ENCODE peak calls at places on chromosomes 13 and 19, in seven cellular contexts. One of them, this sample, is unnamed.

GRCh38 chr19:378706-379105 is 30.2 kb downstream of the C2CD4C start:
- DNase-seq in H9: no peak
- DNase-seq in H1: no peak
- DNase-seq in IMR-90: no peak
- DNase-seq in mesenchymal stem cell: no peak
- DNase-seq in neuronal stem cell: no peak
- DNase-seq in mesendoderm: no peak
- DNase-seq in this sample: no peak

GRCh38 chr19:43708716-43709115 is 7.2 kb upstream of the IRGC start:
- DNase-seq in H9: no peak
- DNase-seq in H1: no peak
- DNase-seq in IMR-90: no peak
- DNase-seq in mesenchymal stem cell: no peak
- DNase-seq in neuronal stem cell: no peak
- DNase-seq in mesendoderm: no peak
- DNase-seq in this sample: no peak

GRCh38 chr19:31258211-31259052 is 90.8 kb downstream of the TSHZ3 start:
- DNase-seq in H9: no peak
- DNase-seq in H1: no peak
- DNase-seq in IMR-90: no peak
- DNase-seq in mesenchymal stem cell: no peak
- DNase-seq in neuronal stem cell: no peak
- DNase-seq in mesendoderm: peak; percentile 51
- DNase-seq in this sample: no peak

GRCh38 chr13:26021956-26022355 is 29.9 kb downstream of the SHISA2 start:
- DNase-seq in H9: no peak
- DNase-seq in H1: no peak
- DNase-seq in IMR-90: no peak
- DNase-seq in mesenchymal stem cell: no peak
- DNase-seq in neuronal stem cell: no peak
- DNase-seq in mesendoderm: no peak
- DNase-seq in this sample: no peak

GRCh38 chr19:30799854-30800755 is 427.9 kb downstream of the ZNF536 start:
- DNase-seq in H9: peak; percentile 75
- DNase-seq in H1: peak; percentile 27
- DNase-seq in IMR-90: no peak
- DNase-seq in mesenchymal stem cell: peak; percentile 5
- DNase-seq in neuronal stem cell: peak; percentile 50
- DNase-seq in mesendoderm: peak; percentile 65
- DNase-seq in this sample: no peak

GRCh38 chr13:62293081-62293480 is 877.4 kb upstream of the PCDH20 start:
- DNase-seq in H9: no peak
- DNase-seq in H1: no peak
- DNase-seq in IMR-90: peak; percentile 23
- DNase-seq in mesenchymal stem cell: peak; percentile 53
- DNase-seq in neuronal stem cell: no peak
- DNase-seq in mesendoderm: no peak
- DNase-seq in this sample: peak; percentile 16

GRCh38 chr13:44021422-44021821 is 141.7 kb downstream of the LACC1 start:
- DNase-seq in H9: no peak
- DNase-seq in H1: no peak
- DNase-seq in IMR-90: no peak
- DNase-seq in mesenchymal stem cell: no peak
- DNase-seq in neuronal stem cell: no peak
- DNase-seq in mesendoderm: no peak
- DNase-seq in this sample: no peak

GRCh38 chr19:17866312-17867012 is 5.3 kb upstream of the SLC5A5 start:
- DNase-seq in H9: no peak
- DNase-seq in H1: no peak
- DNase-seq in IMR-90: no peak
- DNase-seq in mesenchymal stem cell: no peak
- DNase-seq in neuronal stem cell: no peak
- DNase-seq in mesendoderm: no peak
- DNase-seq in this sample: no peak

GRCh38 chr19:49456351-49456750 is 3.3 kb downstream of the ALDH16A1 start:
- DNase-seq in H9: no peak
- DNase-seq in H1: no peak
- DNase-seq in IMR-90: no peak
- DNase-seq in mesenchymal stem cell: no peak
- DNase-seq in neuronal stem cell: no peak
- DNase-seq in mesendoderm: no peak
- DNase-seq in this sample: no peak

GRCh38 chr19:10226376-10227214 is 4.5 kb downstream of the S1PR2 start:
- DNase-seq in H9: no peak
- DNase-seq in H1: no peak
- DNase-seq in IMR-90: peak; percentile 95
- DNase-seq in mesenchymal stem cell: peak; percentile 25
- DNase-seq in neuronal stem cell: no peak
- DNase-seq in mesendoderm: no peak
- DNase-seq in this sample: no peak

GRCh38 chr13:111399334-111399733 is 78.9 kb downstream of the TEX29 start:
- DNase-seq in H9: peak; percentile 14
- DNase-seq in H1: no peak
- DNase-seq in IMR-90: no peak
- DNase-seq in mesenchymal stem cell: no peak
- DNase-seq in neuronal stem cell: no peak
- DNase-seq in mesendoderm: no peak
- DNase-seq in this sample: no peak

GRCh38 chr19:36379510-36379819 is 464 bp upstream of the ZFP14 start:
- DNase-seq in H9: no peak
- DNase-seq in H1: no peak
- DNase-seq in IMR-90: no peak
- DNase-seq in mesenchymal stem cell: no peak
- DNase-seq in neuronal stem cell: no peak
- DNase-seq in mesendoderm: no peak
- DNase-seq in this sample: no peak

GRCh38 chr19:35226748-35227147 is 1.8 kb downstream of the FAM187B start:
- DNase-seq in H9: no peak
- DNase-seq in H1: no peak
- DNase-seq in IMR-90: no peak
- DNase-seq in mesenchymal stem cell: no peak
- DNase-seq in neuronal stem cell: no peak
- DNase-seq in mesendoderm: no peak
- DNase-seq in this sample: no peak

GRCh38 chr13:82092312-82092711 is 1751.4 kb upstream of the SPRY2 start:
- DNase-seq in H9: no peak
- DNase-seq in H1: no peak
- DNase-seq in IMR-90: no peak
- DNase-seq in mesenchymal stem cell: no peak
- DNase-seq in neuronal stem cell: no peak
- DNase-seq in mesendoderm: no peak
- DNase-seq in this sample: no peak

DNA sequence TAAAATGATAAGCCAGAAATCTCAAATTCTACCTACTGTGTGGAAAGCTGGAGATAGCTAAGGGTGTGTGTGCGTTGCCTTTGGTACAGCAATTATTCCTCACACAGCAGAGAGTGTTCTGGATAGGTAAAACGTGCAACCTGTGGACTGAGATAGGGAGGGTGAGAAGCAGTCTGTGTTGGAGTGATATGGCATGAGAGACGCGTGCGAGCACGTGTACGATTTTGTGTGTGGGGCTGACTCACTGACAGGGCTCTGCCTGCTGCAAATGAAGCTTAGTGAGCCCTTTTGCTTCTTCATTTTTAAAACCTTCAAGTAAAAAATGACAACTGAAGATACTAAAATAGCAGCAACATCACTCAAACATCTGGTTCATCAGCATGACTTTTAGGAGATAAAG is 35.7 kb upstream of the SLC10A2 start:
- DNase-seq in H9: no peak
- DNase-seq in H1: no peak
- DNase-seq in IMR-90: no peak
- DNase-seq in mesenchymal stem cell: no peak
- DNase-seq in neuronal stem cell: no peak
- DNase-seq in mesendoderm: no peak
- DNase-seq in this sample: no peak
- H2BK120ac ChIP-seq in H9: no peak overlapping the region
- H2BK120ac ChIP-seq in H1: no peak overlapping the region
- H2BK120ac ChIP-seq in IMR-90: no peak overlapping the region
- H2BK120ac ChIP-seq in mesenchymal stem cell: no peak overlapping the region
- H2BK120ac ChIP-seq in neuronal stem cell: no peak overlapping the region
- H2BK120ac ChIP-seq in mesendoderm: no peak overlapping the region
- H2BK120ac ChIP-seq in this sample: no peak overlapping the region

GRCh38 chr13:108549989-108550388 is 79.4 kb upstream of the MYO16 start:
- DNase-seq in H9: no peak
- DNase-seq in H1: no peak
- DNase-seq in IMR-90: no peak
- DNase-seq in mesenchymal stem cell: no peak
- DNase-seq in neuronal stem cell: no peak
- DNase-seq in mesendoderm: no peak
- DNase-seq in this sample: no peak
- H2BK120ac ChIP-seq in H9: no peak overlapping the region
- H2BK120ac ChIP-seq in H1: no peak overlapping the region
- H2BK120ac ChIP-seq in IMR-90: no peak overlapping the region
- H2BK120ac ChIP-seq in mesenchymal stem cell: no peak overlapping the region
- H2BK120ac ChIP-seq in neuronal stem cell: no peak overlapping the region
- H2BK120ac ChIP-seq in mesendoderm: no peak overlapping the region
- H2BK120ac ChIP-seq in this sample: no peak overlapping the region

GRCh38 chr13:107222619-107223018 is 654.7 kb upstream of the ARGLU1 start:
- DNase-seq in H9: no peak
- DNase-seq in H1: no peak
- DNase-seq in IMR-90: no peak
- DNase-seq in mesenchymal stem cell: no peak
- DNase-seq in neuronal stem cell: no peak
- DNase-seq in mesendoderm: peak; percentile 71
- DNase-seq in this sample: no peak

DNA sequence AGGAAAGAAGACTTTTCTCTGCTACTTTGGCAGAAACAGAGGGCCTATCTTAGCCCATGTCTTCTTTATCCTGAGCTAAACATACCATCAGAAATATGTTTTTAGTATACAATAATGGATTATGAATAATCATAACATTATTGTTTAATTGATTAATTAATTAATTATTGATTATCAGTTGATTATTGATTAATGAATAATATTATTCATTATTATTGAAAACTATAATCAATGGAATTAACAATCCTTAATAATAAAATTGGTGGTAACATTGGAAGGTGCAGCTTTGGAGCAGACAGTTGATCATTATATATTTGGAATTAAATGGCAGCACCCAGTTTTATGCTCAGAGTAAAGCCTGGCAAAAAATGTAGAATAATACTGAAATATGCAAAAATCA is 655.9 kb upstream of the ARGLU1 start:
- DNase-seq in H9: no peak
- DNase-seq in H1: no peak
- DNase-seq in IMR-90: no peak
- DNase-seq in mesenchymal stem cell: no peak
- DNase-seq in neuronal stem cell: no peak
- DNase-seq in mesendoderm: no peak
- DNase-seq in this sample: no peak
- H2BK120ac ChIP-seq in H9: no peak overlapping the region
- H2BK120ac ChIP-seq in H1: no peak overlapping the region
- H2BK120ac ChIP-seq in IMR-90: no peak overlapping the region
- H2BK120ac ChIP-seq in mesenchymal stem cell: no peak overlapping the region
- H2BK120ac ChIP-seq in neuronal stem cell: no peak overlapping the region
- H2BK120ac ChIP-seq in mesendoderm: no peak overlapping the region
- H2BK120ac ChIP-seq in this sample: no peak overlapping the region

GRCh38 chr13:28684257-28684656 is 25.3 kb downstream of the POMP start:
- DNase-seq in H9: peak; percentile 97
- DNase-seq in H1: peak; percentile 68
- DNase-seq in IMR-90: no peak
- DNase-seq in mesenchymal stem cell: no peak
- DNase-seq in neuronal stem cell: peak; percentile 30
- DNase-seq in mesendoderm: peak; percentile 93
- DNase-seq in this sample: peak; percentile 10

GRCh38 chr13:28680541-28680940 is 21.6 kb downstream of the POMP start:
- DNase-seq in H9: no peak
- DNase-seq in H1: no peak
- DNase-seq in IMR-90: no peak
- DNase-seq in mesenchymal stem cell: no peak
- DNase-seq in neuronal stem cell: no peak
- DNase-seq in mesendoderm: no peak
- DNase-seq in this sample: no peak

GRCh38 chr13:28679628-28680027 is 20.7 kb downstream of the POMP start:
- DNase-seq in H9: no peak
- DNase-seq in H1: no peak
- DNase-seq in IMR-90: peak; percentile 31
- DNase-seq in mesenchymal stem cell: peak; percentile 37
- DNase-seq in neuronal stem cell: no peak
- DNase-seq in mesendoderm: no peak
- DNase-seq in this sample: no peak

DNA sequence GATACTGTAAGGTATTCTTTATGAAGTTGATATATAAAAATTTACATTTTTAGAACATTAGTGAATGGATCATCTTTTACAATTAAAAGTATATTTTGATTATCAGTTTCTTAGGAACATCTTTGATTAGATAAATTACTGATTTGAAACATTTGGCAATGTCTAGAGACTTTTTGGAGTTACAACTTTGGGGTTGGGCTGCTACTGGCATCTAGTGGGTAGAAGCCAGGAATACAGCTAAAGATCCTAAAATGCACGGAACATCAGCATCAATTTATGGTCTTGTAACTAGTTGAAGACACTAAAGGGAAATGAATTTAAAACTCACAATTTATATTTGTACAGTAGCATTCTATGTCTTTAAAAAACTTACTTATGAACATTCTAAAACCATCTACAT is 19.9 kb downstream of the POMP start:
- DNase-seq in H9: no peak
- DNase-seq in H1: no peak
- DNase-seq in IMR-90: no peak
- DNase-seq in mesenchymal stem cell: no peak
- DNase-seq in neuronal stem cell: no peak
- DNase-seq in mesendoderm: no peak
- DNase-seq in this sample: peak; percentile 23
- H2BK120ac ChIP-seq in H9: no peak overlapping the region
- H2BK120ac ChIP-seq in H1: no peak overlapping the region
- H2BK120ac ChIP-seq in IMR-90: no peak overlapping the region
- H2BK120ac ChIP-seq in mesenchymal stem cell: no peak overlapping the region
- H2BK120ac ChIP-seq in neuronal stem cell: no peak overlapping the region
- H2BK120ac ChIP-seq in mesendoderm: no peak overlapping the region
- H2BK120ac ChIP-seq in this sample: no peak overlapping the region

This sample was measured in trophoblast cell.